ENCODE peak calls at places on chromosomes 6 and 20, in five cellular contexts. F is RKO, J is amniotic epithelial cell, E is Right ventricle myocardium superior, H is brain microvascular endothelial cell. L is an unnamed sample.

GRCh38 chr6:1267057-1267732 is 44.7 kb upstream of the FOXQ1 start:
- DNase-seq in E (no peak), H (no peak), F (no peak), J (peak; percentile 92), L (no peak)

GRCh38 chr6:41424370-41425058 is 89.1 kb downstream of the NCR2 start:
- DNase-seq in E (peak; percentile 77), F (peak; percentile 77), J (peak; percentile 58), H (peak; percentile 85), L (peak; percentile 87)

GRCh38 chr6:20605581-20605980 is 71.3 kb downstream of the CDKAL1 start:
- DNase-seq in F (no peak), J (peak; percentile 84), E (no peak), H (no peak), L (peak; percentile 12)

GRCh38 chr6:143513410-143513809 is 1.9 kb upstream of the FUCA2 start:
- DNase-seq in J (no peak), F (no peak), E (no peak), H (no peak), L (no peak)

GRCh38 chr20:20549699-20550098 is 162.7 kb downstream of the RALGAPA2 start:
- DNase-seq in H (peak; percentile 70), F (peak; percentile 80), J (peak; percentile 67), E (no peak), L (peak; percentile 75)

GRCh38 chr6:1786455-1787108 is 176.9 kb downstream of the FOXC1 start:
- DNase-seq in H (no peak), E (no peak), J (no peak), F (no peak), L (no peak)

GRCh38 chr6:137025786-137026730 is 18.7 kb downstream of the IL20RA start:
- DNase-seq in F (no peak), H (no peak), J (peak; percentile 54), E (no peak), L (no peak)

GRCh38 chr6:25122001-25122400 is 157.2 kb upstream of the CARMIL1 start:
- DNase-seq in H (peak; percentile 34), F (no peak), E (peak; percentile 63), J (peak; percentile 41), L (no peak)

GRCh38 chr6:39493174-39493573 is 170.7 kb upstream of the KCNK16 start:
- DNase-seq in H (no peak), J (no peak), E (no peak), F (no peak), L (no peak)

GRCh38 chr20:3227511-3227910 is 11.5 kb downstream of the SLC4A11 start:
- DNase-seq in F (no peak), E (no peak), J (no peak), H (no peak), L (no peak)

GRCh38 chr20:14445902-14446301 is 108.5 kb upstream of the FLRT3 start:
- DNase-seq in F (no peak), J (no peak), H (no peak), E (no peak), L (no peak)

GRCh38 chr6:26358511-26358981 is 6.5 kb upstream of the BTN3A2 start:
- DNase-seq in E (no peak), H (no peak), F (no peak), J (no peak), L (no peak)

GRCh38 chr6:122790740-122791679 is 2.0 kb downstream of the SMPDL3A start:
- DNase-seq in F (no peak), H (no peak), E (no peak), J (peak; percentile 57), L (no peak)

GRCh38 chr6:7188492-7188891 is 80.7 kb downstream of the RREB1 start:
- DNase-seq in F (no peak), H (no peak), J (no peak), E (no peak), L (no peak)

GRCh38 chr6:142819603-142820335 is 125.2 kb downstream of the HIVEP2 start:
- DNase-seq in E (no peak), F (no peak), H (no peak), J (peak; percentile 51), L (no peak)

GRCh38 chr20:58246346-58246745 is 17.9 kb upstream of the ANKRD60 start:
- DNase-seq in E (no peak), H (peak; percentile 29), F (peak; percentile 38), J (peak; percentile 50), L (no peak)

GRCh38 chr6:11343963-11344714 is 111.7 kb upstream of the NEDD9 start:
- DNase-seq in J (no peak), H (no peak), E (no peak), F (no peak), L (no peak)

GRCh38 chr6:116221931-116222330 is 31.9 kb downstream of the TSPYL4 start:
- DNase-seq in H (no peak), F (no peak), E (no peak), J (no peak), L (no peak)

GRCh38 chr20:48210111-48211029 is 425.1 kb upstream of the SULF2 start:
- DNase-seq in H (no peak), E (peak; percentile 41), J (no peak), F (no peak), L (no peak)

GRCh38 chr6:125285353-125285752 is 16.4 kb downstream of the HDDC2 start:
- DNase-seq in H (no peak), E (no peak), F (no peak), J (no peak), L (no peak)

GRCh38 chr6:116314878-116315277 is 35.1 kb upstream of the TSPYL1 start:
- DNase-seq in F (no peak), H (no peak), E (no peak), J (peak; percentile 59), L (no peak)

GRCh38 chr6:130240232-130240631 is 17.5 kb upstream of the SAMD3 start:
- DNase-seq in F (peak; percentile 1), H (peak; percentile 68), E (no peak), J (peak; percentile 55), L (peak; percentile 66)

GRCh38 chr6:158703840-158704822 is 54.3 kb downstream of the SYTL3 start:
- DNase-seq in J (peak; percentile 28), F (peak; percentile 89), H (peak; percentile 27), E (peak; percentile 92), L (peak; percentile 87)

GRCh38 chr6:154615483-154616025 is 105.1 kb upstream of the CNKSR3 start:
- DNase-seq in H (peak; percentile 59), F (no peak), E (peak; percentile 77), J (peak; percentile 89), L (peak; percentile 69)

GRCh38 chr20:13148402-13148801 is 72.7 kb upstream of the ISM1 start:
- DNase-seq in J (no peak), H (no peak), E (no peak), F (no peak), L (no peak)

GRCh38 chr6:25774120-25774730 is 19.7 kb downstream of the SLC17A4 start:
- DNase-seq in J (no peak), F (no peak), H (no peak), E (no peak), L (no peak)

GRCh38 chr6:168331058-168331457 is 11.5 kb upstream of the DACT2 start:
- DNase-seq in H (no peak), J (no peak), F (no peak), E (no peak), L (no peak)

GRCh38 chr6:85396159-85396808 is 53.6 kb upstream of the NT5E start:
- DNase-seq in E (no peak), F (no peak), H (no peak), J (no peak), L (no peak)

GRCh38 chr6:13289789-13290318 is 38.5 kb downstream of the TBC1D7 start:
- DNase-seq in F (no peak), E (no peak), H (no peak), J (peak; percentile 40), L (no peak)

GRCh38 chr6:55290736-55291135 is 36.5 kb upstream of the GFRAL start:
- DNase-seq in E (no peak), H (no peak), J (peak; percentile 24), F (no peak), L (no peak)

GRCh38 chr6:54865091-54865631 is 18.6 kb downstream of the FAM83B start:
- DNase-seq in E (no peak), J (no peak), H (no peak), F (no peak), L (no peak)

L was measured in AG08396.